ENCODE peak calls at places on chromosomes 1 and 21, in six cellular contexts. A, V, R, C, N and I are unnamed samples. For H3K27me3, the result is how much of the 10 kb centered on the place peaks cover.

GRCh38 chr1:67566803-67567202 is 118.2 kb upstream of the GADD45A start:
- DNase-seq in C (peak), V (no peak), R (no peak), N (no peak), A (no peak), I (no peak)

GRCh38 chr1:39391741-39392679 is 99.4 kb upstream of the BMP8A start:
- DNase-seq in R (no peak), A (peak), V (no peak), N (no peak), C (peak), I (peak)

GRCh38 chr21:35556536-35556935 is 503.8 kb downstream of the SETD4 start:
- DNase-seq in R (no peak), N (no peak), V (no peak), A (no peak), C (no peak), I (no peak)

GRCh38 chr1:222335586-222335985 is 212.3 kb downstream of the HHIPL2 start:
- DNase-seq in A (no peak), R (no peak), N (no peak), C (peak), V (no peak), I (no peak)

GRCh38 chr1:99606306-99606705 is 39.6 kb upstream of the PALMD start:
- DNase-seq in V (no peak), R (no peak), N (no peak), A (no peak), C (peak), I (no peak)

GRCh38 chr1:201488817-201489581 is 17.9 kb downstream of the CSRP1 start:
- DNase-seq in A (no peak), C (peak), N (peak), R (no peak), V (no peak), I (peak)

GRCh38 chr1:107793896-107794440 is 171.0 kb downstream of the VAV3 start:
- DNase-seq in C (no peak), R (no peak), V (no peak), A (no peak), N (no peak), I (no peak)

GRCh38 chr1:25022361-25023189 is 92.5 kb upstream of the RUNX3 start:
- DNase-seq in V (no peak), R (peak), A (peak), C (peak), N (peak), I (peak)

GRCh38 chr1:26529655-26530539 is at the start of gene RPS6KA1:
- DNase-seq in C (peak), A (peak), N (peak), R (peak), V (peak), I (no peak)

GRCh38 chr1:11058595-11059165 is 1.1 kb downstream of the SRM start:
- DNase-seq in C (no peak), R (no peak), A (no peak), V (no peak), N (no peak), I (no peak)

GRCh38 chr1:229691362-229691761 is 65.3 kb downstream of the URB2 start:
- DNase-seq in N (no peak), V (no peak), R (no peak), A (no peak), C (no peak), I (no peak)

GRCh38 chr1:206895320-206895719 is 1.9 kb upstream of the IL24 start:
- DNase-seq in R (no peak), N (no peak), A (no peak), C (no peak), V (no peak), I (no peak)

GRCh38 chr1:183226963-183227362 is 40.9 kb downstream of the LAMC2 start:
- DNase-seq in R (no peak), V (no peak), A (no peak), N (no peak), C (no peak), I (no peak)

GRCh38 chr1:48061162-48062136 is 64.3 kb upstream of the TRABD2B start:
- DNase-seq in R (no peak), C (peak), A (peak), V (peak), N (no peak), I (no peak)

GRCh38 chr1:26021647-26022403 is at the start of gene EXTL1:
- DNase-seq in V (peak), R (no peak), A (peak), C (peak), N (no peak), I (no peak)

GRCh38 chr1:44849575-44850132 is 6.6 kb upstream of the PTCH2 start:
- DNase-seq in C (peak), V (no peak), R (no peak), N (no peak), A (no peak), I (no peak)

GRCh38 chr1:113536182-113536780 is 146.0 kb downstream of the MAGI3 start:
- DNase-seq in N (no peak), A (no peak), V (no peak), C (peak), R (no peak), I (no peak)

GRCh38 chr1:47487332-47487731 is 49.5 kb downstream of the FOXD2 start:
- DNase-seq in C (no peak), A (no peak), R (no peak), N (no peak), V (no peak), I (no peak)

GRCh38 chr21:46295177-46295711 is 9.1 kb downstream of the YBEY start:
- DNase-seq in A (peak), R (no peak), N (no peak), V (peak), C (peak), I (no peak)

GRCh38 chr1:47235280-47235679 is 3.3 kb upstream of the TAL1 start:
- DNase-seq in V (no peak), N (no peak), A (peak), R (no peak), C (no peak), I (no peak)

GRCh38 chr1:84774674-84775548 is 84.7 kb upstream of the SSX2IP start:
- DNase-seq in R (no peak), C (no peak), A (no peak), V (peak), N (no peak), I (no peak)
- TF ChIP-seq CTCF in R (no peak), C (no peak), A (no peak), V (peak), N (no peak), I (no peak)

DNA sequence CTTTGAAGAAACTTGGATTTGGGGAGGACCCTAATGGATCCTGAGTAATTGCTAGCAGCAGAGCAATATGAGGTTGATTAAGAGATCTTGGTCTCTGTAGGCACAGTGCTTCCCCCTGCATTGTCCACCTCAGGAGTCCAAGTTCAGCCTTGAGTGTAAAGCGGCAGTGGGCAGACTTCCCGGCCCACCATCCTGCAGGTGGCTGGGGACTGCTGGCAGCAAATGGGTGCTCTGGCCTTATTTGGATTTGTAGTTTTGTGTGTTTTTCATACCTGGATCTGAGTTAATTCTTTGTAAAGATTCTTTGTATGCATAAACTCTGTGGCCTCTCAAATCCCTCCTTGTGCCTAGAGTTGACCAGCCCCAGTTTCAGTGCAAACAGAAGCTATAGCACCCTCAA is 7.6 kb downstream of the BARHL2 start:
- DNase-seq in A (no peak), N (no peak), R (no peak), V (no peak), C (no peak), I (no peak)
- H3K27me3 ChIP-seq in A (half or more), N (half or more), R (half or more), V (half or more), C (half or more), I (half or more)

GRCh38 chr21:21751286-21751685 is 753.1 kb downstream of the NCAM2 start:
- DNase-seq in N (no peak), C (no peak), R (no peak), A (no peak), V (no peak), I (no peak)
- TF ChIP-seq CTCF in N (no peak), C (no peak), R (peak), A (no peak), V (no peak), I (no peak)

GRCh38 chr21:44449473-44450363 is 5.6 kb upstream of the LRRC3 start:
- DNase-seq in R (no peak), N (peak), V (no peak), C (no peak), A (peak), I (no peak)
- H3K27me3 ChIP-seq in R (under half), N (under half), V (under half), C (under half), A (under half), I (under half)

DNA sequence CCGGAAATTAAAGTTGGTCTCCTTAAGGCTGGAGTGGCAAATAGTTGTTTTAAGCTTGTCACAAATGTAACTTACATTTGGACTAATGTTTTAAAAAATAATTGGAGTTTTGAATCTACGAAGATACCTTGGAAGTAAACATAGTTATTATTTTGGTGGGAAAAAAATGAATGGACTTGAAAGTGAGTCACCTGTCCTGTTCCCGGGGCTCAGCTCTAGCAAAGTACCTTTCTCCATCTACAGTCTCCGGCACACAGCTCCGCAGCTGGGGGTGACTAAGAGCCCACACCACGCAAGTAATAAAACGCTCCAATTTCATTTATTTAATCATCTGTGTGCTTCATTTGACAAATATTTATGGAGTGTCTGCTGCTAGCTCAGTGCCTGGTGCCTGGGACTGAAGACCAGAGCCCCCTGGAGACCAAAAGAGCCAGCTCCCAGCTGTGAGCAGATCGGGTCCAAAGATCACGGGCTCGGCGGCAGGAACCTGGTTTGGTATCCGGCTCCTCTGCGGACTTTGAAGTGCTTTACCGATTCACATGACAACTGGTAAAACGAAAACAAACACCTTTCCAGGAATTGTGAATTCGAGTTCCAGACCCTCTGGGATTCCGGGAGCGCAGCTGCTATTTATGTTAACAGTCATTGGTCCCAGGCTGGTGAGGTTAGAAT is 1.7 kb upstream of the RIPK4 start:
- DNase-seq in A (no peak), V (peak), R (peak), N (no peak), C (peak), I (peak)
- TF ChIP-seq CTCF in A (peak), V (peak), R (peak), N (no peak), C (peak), I (peak)

GRCh38 chr1:154751690-154752089 is 118.4 kb downstream of the KCNN3 start:
- DNase-seq in N (no peak), C (no peak), R (no peak), V (no peak), A (no peak), I (no peak)
- H3K27me3 ChIP-seq in N (under half), C (half or more), R (under half), V (under half), A (under half), I (under half)

GRCh38 chr1:53527368-53527767 is 68.2 kb downstream of the DMRTB1 start:
- DNase-seq in V (no peak), R (no peak), C (no peak), A (no peak), N (no peak), I (no peak)

GRCh38 chr1:53521900-53522552 is 62.8 kb downstream of the DMRTB1 start:
- DNase-seq in C (no peak), A (no peak), N (no peak), V (no peak), R (no peak), I (no peak)

GRCh38 chr1:53524428-53525400 is 65.5 kb downstream of the DMRTB1 start:
- DNase-seq in V (no peak), A (peak), N (no peak), R (no peak), C (no peak), I (no peak)

GRCh38 chr1:53526451-53527101 is 67.4 kb downstream of the DMRTB1 start:
- DNase-seq in A (peak), C (peak), V (peak), R (no peak), N (no peak), I (no peak)

GRCh38 chr1:53525595-53525994 is 66.4 kb downstream of the DMRTB1 start:
- DNase-seq in N (no peak), C (no peak), A (no peak), V (peak), R (no peak), I (no peak)
- TF ChIP-seq CTCF in N (no peak), C (no peak), A (no peak), V (peak), R (no peak), I (no peak)

GRCh38 chr1:118302145-118302544 is 117.1 kb upstream of the SPAG17 start:
- DNase-seq in R (no peak), A (no peak), V (no peak), N (no peak), C (no peak), I (no peak)
- H3K27me3 ChIP-seq in R (under half), A (under half), V (under half), N (under half), C (under half), I (under half)

DNA sequence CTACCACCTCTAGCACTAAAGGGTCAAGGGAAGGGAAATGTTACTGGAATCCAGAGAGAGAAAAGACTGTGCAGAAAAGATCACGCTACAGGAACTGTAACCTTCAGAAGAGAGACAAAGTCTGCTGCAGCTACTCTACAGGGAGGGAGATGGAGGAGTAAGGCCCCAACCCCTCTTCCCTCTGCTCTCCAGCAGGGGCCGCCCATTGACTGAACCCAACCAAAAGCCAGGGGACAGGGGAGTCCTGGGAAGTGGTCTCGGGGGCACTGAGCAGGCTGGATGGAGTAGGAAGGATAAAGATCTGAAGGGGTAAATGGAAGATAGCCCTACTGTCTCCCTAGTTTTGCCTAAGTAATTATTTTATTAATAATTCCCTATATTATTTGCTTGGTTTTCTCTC is 72.8 kb upstream of the NR5A2 start:
- DNase-seq in V (peak), R (no peak), N (peak), A (no peak), C (no peak), I (no peak)
- TF ChIP-seq CTCF in V (peak), R (peak), N (no peak), A (peak), C (peak), I (peak)